ENCODE peak calls at places on chromosomes 13 and 19, in ten cellular contexts. K, R, P, I, O, X, S, B, U and D are unnamed samples. For H3K4me1, the result is how much of the 10 kb centered on the place peaks cover.

GRCh38 chr13:45828253-45828968 is 23.1 kb downstream of the SIAH3 start:
- DNase-seq in P (no peak), R (no peak), U (no peak), X (no peak), K (no peak), O (no peak), S (peak), I (no peak), B (no peak), D (no peak)

GRCh38 chr13:109779876-109780516 is 6.4 kb downstream of the IRS2 start:
- DNase-seq in X (no peak), R (no peak), O (no peak), U (no peak), B (no peak), P (no peak), I (no peak), K (no peak), S (no peak), D (no peak)

GRCh38 chr19:2721570-2722540 is 683 bp upstream of the DIRAS1 start:
- DNase-seq in S (no peak), K (no peak), U (no peak), R (no peak), X (no peak), O (no peak), I (no peak), B (no peak), P (peak), D (no peak)

GRCh38 chr19:15091918-15092753 is 10.1 kb downstream of the OR1I1 start:
- DNase-seq in O (peak), R (peak), S (no peak), B (peak), P (no peak), U (peak), K (no peak), X (peak), I (peak), D (no peak)

GRCh38 chr13:60165391-60166099 is 1.8 kb upstream of the DIAPH3 start:
- DNase-seq in S (no peak), R (no peak), I (peak), K (no peak), B (no peak), P (no peak), X (no peak), O (peak), U (peak), D (no peak)

GRCh38 chr19:18483119-18483518 is 38.8 kb downstream of the ELL start:
- DNase-seq in O (no peak), B (no peak), U (no peak), K (no peak), R (no peak), I (no peak), X (no peak), P (no peak), S (no peak), D (no peak)

GRCh38 chr19:18364826-18365528 is 21.0 kb upstream of the GDF15 start:
- DNase-seq in I (peak), U (peak), S (no peak), X (peak), O (peak), B (no peak), P (peak), R (no peak), K (no peak), D (peak)

GRCh38 chr19:16030964-16031871 is 45.1 kb upstream of the TPM4 start:
- DNase-seq in S (no peak), B (no peak), R (no peak), I (no peak), P (no peak), U (no peak), O (no peak), K (no peak), X (no peak), D (no peak)

GRCh38 chr19:15304140-15304705 is 28.1 kb downstream of the BRD4 start:
- DNase-seq in U (no peak), I (no peak), K (no peak), R (no peak), X (no peak), B (no peak), S (no peak), O (no peak), P (no peak), D (no peak)

GRCh38 chr13:32300920-32301319 is 14.2 kb downstream of the ZAR1L start:
- DNase-seq in U (no peak), X (no peak), I (no peak), O (no peak), S (no peak), B (no peak), P (no peak), K (no peak), R (no peak), D (no peak)

GRCh38 chr19:40716031-40716654 is 543 bp downstream of the COQ8B start:
- DNase-seq in K (peak), R (no peak), B (peak), O (peak), I (no peak), U (no peak), X (peak), P (no peak), S (peak), D (no peak)

GRCh38 chr19:29811125-29812079 is at the start of gene CCNE1:
- DNase-seq in B (peak), R (peak), S (no peak), U (peak), I (peak), O (peak), X (peak), P (peak), K (peak), D (peak)

GRCh38 chr19:11856568-11857264 is 8.2 kb downstream of the ZNF439 start:
- DNase-seq in U (no peak), O (no peak), R (no peak), I (no peak), S (no peak), X (no peak), P (no peak), K (no peak), B (no peak), D (no peak)

GRCh38 chr13:50309872-50310594 is 294.8 kb downstream of the KCNRG start:
- DNase-seq in U (no peak), R (no peak), K (no peak), I (peak), P (no peak), S (no peak), X (no peak), B (no peak), O (no peak), D (no peak)

GRCh38 chr13:44169018-44169909 is 204.4 kb upstream of the SERP2 start:
- DNase-seq in R (no peak), P (no peak), B (no peak), X (no peak), U (no peak), I (no peak), O (peak), K (no peak), S (no peak), D (no peak)

GRCh38 chr19:49954092-49954825 is 6.7 kb downstream of the SIGLEC11 start:
- DNase-seq in R (no peak), P (peak), O (peak), I (no peak), S (no peak), X (no peak), U (peak), B (no peak), K (no peak), D (peak)

GRCh38 chr19:5696196-5697021 is 6.3 kb downstream of the RPL36 start:
- DNase-seq in X (no peak), B (no peak), R (no peak), I (no peak), P (no peak), S (no peak), O (no peak), K (no peak), U (no peak), D (no peak)

GRCh38 chr19:3544742-3545668 is 6.0 kb downstream of the TEKTIP1 start:
- DNase-seq in I (no peak), R (peak), S (no peak), X (peak), O (peak), K (peak), U (peak), P (peak), B (peak), D (peak)

GRCh38 chr19:4523306-4524110 is 5.2 kb upstream of the PLIN4 start:
- DNase-seq in P (no peak), S (no peak), O (peak), I (no peak), X (peak), K (no peak), B (peak), U (peak), R (no peak), D (no peak)

DNA sequence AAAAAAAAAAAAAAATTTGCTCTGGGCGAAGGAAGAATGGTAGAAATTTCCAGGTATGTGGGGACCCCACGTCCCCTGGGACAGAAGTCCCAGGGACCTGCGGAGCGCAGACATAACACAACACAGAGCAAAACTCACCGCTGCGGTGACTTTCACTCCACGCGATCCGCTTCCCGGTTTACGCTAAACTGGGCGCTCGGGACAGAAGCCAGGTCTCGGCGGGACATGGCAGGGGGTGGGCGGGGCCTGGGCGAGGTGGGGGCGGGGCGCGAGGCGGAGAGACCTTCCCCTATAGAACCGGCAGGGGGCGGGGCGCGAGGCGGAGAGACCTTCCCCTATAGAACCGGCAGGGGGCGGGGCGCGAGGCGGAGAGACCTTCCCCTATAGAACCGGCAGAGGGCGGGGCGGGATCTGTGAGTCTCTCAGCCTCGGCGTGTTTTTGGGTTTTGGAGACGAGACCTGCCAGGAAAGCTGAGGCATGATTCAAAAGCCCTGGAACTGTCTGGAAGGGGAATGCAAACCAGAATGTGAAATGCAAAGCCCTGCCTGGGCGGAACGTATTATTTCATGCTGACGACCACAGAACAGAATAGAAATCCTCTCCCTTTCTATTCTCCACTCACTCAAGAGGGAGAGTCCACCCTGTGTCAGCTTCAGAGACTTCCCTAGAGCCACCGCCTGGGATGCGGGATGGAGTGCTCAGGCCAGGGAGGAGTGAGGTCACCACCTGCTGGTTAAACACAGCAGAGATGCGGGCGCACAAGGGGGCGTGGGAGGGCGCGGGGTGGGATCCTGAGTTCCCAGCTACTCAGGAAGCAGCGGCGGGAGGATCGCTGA is 20.2 kb upstream of the ERVV-1 start:
- DNase-seq in B (peak), P (peak), S (no peak), O (peak), R (peak), I (peak), K (peak), U (peak), X (peak), D (peak)
- H3K27ac ChIP-seq in B (peak), P (no peak), S (peak), O (peak), R (peak), I (no peak), K (no peak), U (peak), X (no peak), D (peak)

DNA sequence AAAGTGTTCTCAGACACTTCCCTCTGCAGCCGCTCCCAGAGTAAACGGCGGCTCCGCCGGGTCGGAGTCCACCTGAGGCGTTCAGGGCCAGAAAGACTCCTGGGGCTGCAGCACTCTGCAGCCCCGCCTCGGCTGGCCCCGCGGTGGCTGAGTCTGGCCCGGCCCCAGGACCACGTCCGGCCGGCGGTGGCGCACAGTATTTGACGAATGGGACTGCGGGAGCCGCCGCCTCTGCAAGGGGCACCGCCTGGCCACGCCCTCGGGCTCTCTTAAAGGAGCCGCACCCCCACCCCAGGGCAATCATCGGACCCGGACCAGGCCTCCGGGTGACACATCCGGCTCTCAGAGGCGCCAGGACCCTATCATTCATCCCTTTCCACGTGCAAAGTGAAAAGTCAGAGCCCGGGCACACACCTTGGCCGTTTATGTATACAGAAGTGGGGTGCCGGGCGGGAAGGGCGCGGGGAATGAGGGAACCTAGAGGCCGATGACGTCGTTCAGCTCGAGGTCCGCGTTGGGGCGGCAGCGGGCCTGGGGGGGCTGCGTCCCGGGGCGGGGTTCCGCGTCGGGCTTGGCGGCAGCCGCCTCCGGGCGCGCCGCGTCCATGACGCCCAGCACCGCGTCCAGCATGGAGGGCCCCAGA is 1.2 kb upstream of the LENG9 start:
- DNase-seq in U (peak), O (peak), I (peak), R (peak), X (peak), B (peak), P (peak), K (peak), S (peak), D (peak)
- H3K4me1 ChIP-seq in U (under half), O (under half), I (under half), R (under half), X (under half), B (under half), P (under half), K (under half), S (under half), D (under half)

GRCh38 chr19:13781547-13781946 is 7.3 kb downstream of the C19orf53 start:
- DNase-seq in P (peak), S (no peak), B (peak), X (no peak), K (no peak), R (peak), I (peak), U (peak), O (peak), D (peak)
- H3K27ac ChIP-seq in P (no peak), S (peak), B (peak), X (no peak), K (no peak), R (no peak), I (peak), U (no peak), O (peak), D (no peak)

GRCh38 chr13:41917641-41918040 is 43.3 kb downstream of the VWA8 start:
- DNase-seq in K (no peak), I (peak), P (no peak), S (no peak), X (peak), R (no peak), U (peak), O (peak), B (no peak), D (no peak)

GRCh38 chr13:41915096-41915495 is 45.8 kb downstream of the VWA8 start:
- DNase-seq in P (no peak), O (peak), R (no peak), I (no peak), B (no peak), U (no peak), X (no peak), K (no peak), S (no peak), D (no peak)

GRCh38 chr13:41914552-41914951 is 46.4 kb downstream of the VWA8 start:
- DNase-seq in P (no peak), R (no peak), B (no peak), O (no peak), K (no peak), X (no peak), S (no peak), U (no peak), I (no peak), D (no peak)

GRCh38 chr13:41919031-41919740 is 41.7 kb downstream of the VWA8 start:
- DNase-seq in U (no peak), B (no peak), R (no peak), O (no peak), K (no peak), I (no peak), P (no peak), X (peak), S (no peak), D (no peak)

GRCh38 chr13:41916173-41916954 is 44.5 kb downstream of the VWA8 start:
- DNase-seq in B (no peak), R (no peak), I (peak), S (no peak), O (peak), X (peak), K (no peak), P (no peak), U (peak), D (no peak)
- H3K4me1 ChIP-seq in B (under half), R (under half), I (under half), S (under half), O (under half), X (half or more), K (under half), P (under half), U (under half), D (under half)

GRCh38 chr13:27472941-27473340 is 22.6 kb upstream of the MTIF3 start:
- DNase-seq in P (no peak), S (peak), I (no peak), O (no peak), K (no peak), B (no peak), R (no peak), U (no peak), X (no peak), D (no peak)
- H3K27ac ChIP-seq in P (no peak), S (no peak), I (no peak), O (no peak), K (no peak), B (no peak), R (no peak), U (no peak), X (no peak), D (no peak)

GRCh38 chr13:74047925-74048324 is 86.3 kb downstream of the KLF12 start:
- DNase-seq in I (peak), K (no peak), P (no peak), O (no peak), X (no peak), S (no peak), R (no peak), U (no peak), B (no peak), D (no peak)
- H3K4me1 ChIP-seq in I (under half), K (under half), P (under half), O (under half), X (under half), S (under half), R (under half), U (under half), B (under half), D (under half)